ENCODE peak calls at places on chromosome 13, in eight cellular contexts. Y is esophagus muscularis mucosa; M is stimulated activated CD4-positive, alpha-beta T cell treated with anti-CD3 and anti-CD28 coated beads, Interleukin-2, amount 100 ng/mL, for 48 hours; K is naive thymus-derived CD8-positive, alpha-beta T cell; F is astrocyte of the spinal cord; N is H4; L is HEK293T; B is BJ. R is an unnamed sample.
A peak's percentile ranks its signal among the peaks of the same experiment; 100 is the strongest.

GRCh38 chr13:109954441-109954840 is 168.1 kb upstream of the IRS2 start:
- DNase-seq in Y (peak; percentile 91), M (no peak), K (no peak), F (no peak), N (no peak), L (no peak), B (no peak), R (no peak)

GRCh38 chr13:59641758-59642157 is 522.0 kb downstream of the DIAPH3 start:
- DNase-seq in Y (peak; percentile 10), M (no peak), K (no peak), F (no peak), N (no peak), L (no peak), B (peak; percentile 33), R (no peak)

GRCh38 chr13:72726721-72727416 is 560 bp downstream of the MZT1 start:
- DNase-seq in Y (no peak), M (peak; percentile 25), K (peak; percentile 19), F (peak; percentile 6), N (no peak), L (peak; percentile 75), B (no peak), R (no peak)

GRCh38 chr13:90070362-90070761 is 1277.1 kb upstream of the MIR17HG start:
- DNase-seq in Y (no peak), M (no peak), K (no peak), F (no peak), N (no peak), L (no peak), B (no peak), R (no peak)

GRCh38 chr13:21124853-21125252 is 51.5 kb downstream of the SKA3 start:
- DNase-seq in Y (no peak), M (no peak), K (no peak), F (peak; percentile 58), N (peak; percentile 64), L (peak; percentile 10), B (no peak), R (peak; percentile 47)

GRCh38 chr13:44790289-44790688 is 199.0 kb downstream of the NUFIP1 start:
- DNase-seq in Y (no peak), M (no peak), K (no peak), F (no peak), N (no peak), L (no peak), B (no peak), R (no peak)

GRCh38 chr13:103634066-103634465 is 567.8 kb upstream of the SLC10A2 start:
- DNase-seq in Y (no peak), M (no peak), K (no peak), F (no peak), N (no peak), L (no peak), B (no peak), R (no peak)

GRCh38 chr13:20487927-20488326 is 37.7 kb downstream of the CRYL1 start:
- DNase-seq in Y (no peak), M (no peak), K (no peak), F (no peak), N (no peak), L (no peak), B (no peak), R (no peak)

GRCh38 chr13:101007245-101007644 is 332.6 kb upstream of the TMTC4 start:
- DNase-seq in Y (no peak), M (no peak), K (no peak), F (no peak), N (no peak), L (no peak), B (no peak), R (no peak)

GRCh38 chr13:45167611-45168554 is 33.0 kb downstream of the KCTD4 start:
- DNase-seq in Y (no peak), M (no peak), K (no peak), F (no peak), N (peak; percentile 83), L (no peak), B (no peak), R (peak; percentile 53)

GRCh38 chr13:18943721-18944391 is 237.8 kb downstream of the TUBA3C start:
- DNase-seq in Y (no peak), M (no peak), K (no peak), F (no peak), N (no peak), L (no peak), B (no peak), R (no peak)

GRCh38 chr13:51278426-51279130 is 56.4 kb downstream of the FAM124A start:
- DNase-seq in Y (no peak), M (no peak), K (no peak), F (no peak), N (no peak), L (no peak), B (no peak), R (no peak)

GRCh38 chr13:47481521-47481920 is 519.6 kb downstream of the SUCLA2 start:
- DNase-seq in Y (no peak), M (no peak), K (no peak), F (peak; percentile 27), N (no peak), L (no peak), B (no peak), R (no peak)

GRCh38 chr13:83168575-83168974 is 713.7 kb downstream of the SLITRK1 start:
- DNase-seq in Y (no peak), M (no peak), K (no peak), F (peak; percentile 22), N (no peak), L (no peak), B (no peak), R (no peak)

GRCh38 chr13:28401303-28402056 is 93.4 kb downstream of the FLT1 start:
- DNase-seq in Y (no peak), M (no peak), K (no peak), F (peak; percentile 22), N (peak; percentile 55), L (no peak), B (peak; percentile 80), R (no peak)

GRCh38 chr13:98975822-98976261 is 2.0 kb downstream of the DOCK9 start:
- DNase-seq in Y (no peak), M (no peak), K (no peak), F (peak; percentile 15), N (no peak), L (no peak), B (no peak), R (no peak)

GRCh38 chr13:95117092-95117491 is 184.2 kb downstream of the ABCC4 start:
- DNase-seq in Y (peak; percentile 34), M (no peak), K (no peak), F (no peak), N (no peak), L (no peak), B (no peak), R (peak; percentile 58)

GRCh38 chr13:34076943-34077703 is 259.2 kb downstream of the RFC3 start:
- DNase-seq in Y (no peak), M (no peak), K (no peak), F (peak; percentile 53), N (peak; percentile 34), L (peak; percentile 12), B (peak; percentile 55), R (peak; percentile 6)

GRCh38 chr13:42777476-42777875 is 3.9 kb upstream of the FAM216B start:
- DNase-seq in Y (no peak), M (no peak), K (no peak), F (no peak), N (no peak), L (no peak), B (no peak), R (no peak)

GRCh38 chr13:101576977-101577376 is 124.5 kb downstream of the ITGBL1 start:
- DNase-seq in Y (no peak), M (no peak), K (no peak), F (no peak), N (no peak), L (no peak), B (no peak), R (no peak)

GRCh38 chr13:29901714-29902631 is 51.6 kb upstream of the UBL3 start:
- DNase-seq in Y (no peak), M (no peak), K (no peak), F (peak; percentile 95), N (peak; percentile 81), L (no peak), B (peak; percentile 83), R (peak; percentile 80)

GRCh38 chr13:41061075-41061913 is at the start of gene WBP4:
- DNase-seq in Y (peak; percentile 98), M (peak; percentile 86), K (peak; percentile 73), F (peak; percentile 97), N (peak; percentile 85), L (peak; percentile 81), B (peak; percentile 55), R (peak; percentile 96)

GRCh38 chr13:21742041-21742440 is 71.2 kb downstream of the FGF9 start:
- DNase-seq in Y (no peak), M (no peak), K (no peak), F (no peak), N (no peak), L (no peak), B (no peak), R (no peak)

GRCh38 chr13:112910016-112910415 is 59.0 kb upstream of the MCF2L start:
- DNase-seq in Y (no peak), M (no peak), K (no peak), F (no peak), N (no peak), L (no peak), B (no peak), R (no peak)

GRCh38 chr13:113646921-113647340 is 11.1 kb downstream of the ATP4B start:
- DNase-seq in Y (no peak), M (no peak), K (no peak), F (no peak), N (no peak), L (no peak), B (no peak), R (no peak)

GRCh38 chr13:41064493-41064892 is 3.2 kb downstream of the WBP4 start:
- DNase-seq in Y (no peak), M (no peak), K (no peak), F (peak; percentile 77), N (no peak), L (no peak), B (peak; percentile 88), R (no peak)

GRCh38 chr13:97367016-97367415 is 67.0 kb upstream of the RAP2A start:
- DNase-seq in Y (no peak), M (no peak), K (no peak), F (peak; percentile 71), N (peak; percentile 85), L (no peak), B (no peak), R (peak; percentile 77)

GRCh38 chr13:25738342-25738771 is 313.5 kb downstream of the SHISA2 start:
- DNase-seq in Y (peak; percentile 78), M (no peak), K (no peak), F (peak; percentile 78), N (peak; percentile 75), L (no peak), B (no peak), R (no peak)

GRCh38 chr13:112791662-112792440 is 102.0 kb downstream of the ATP11A start:
- DNase-seq in Y (no peak), M (no peak), K (no peak), F (no peak), N (no peak), L (no peak), B (no peak), R (no peak)

GRCh38 chr13:28373803-28374202 is 121.1 kb downstream of the FLT1 start:
- DNase-seq in Y (no peak), M (no peak), K (no peak), F (no peak), N (no peak), L (no peak), B (no peak), R (no peak)

R was measured in Caki2.